ENCODE peak calls at places on chromosome 5, in four cellular contexts. One of them, this sample, is unnamed. For H3K4me1 and H3K36me3, the result is how much of the 10 kb centered on the place peaks cover.

GRCh38 chr5:81232449-81233079 is 558 bp upstream of the CKMT2 start:
- DNase-seq in heart left ventricle: peak
- DNase-seq in HepG2: peak
- DNase-seq in colonic mucosa: no peak
- DNase-seq in this sample: no peak

GRCh38 chr5:16933337-16933736 is 2.8 kb downstream of the MYO10 start:
- DNase-seq in heart left ventricle: no peak
- DNase-seq in HepG2: no peak
- DNase-seq in colonic mucosa: no peak
- DNase-seq in this sample: no peak

GRCh38 chr5:164747371-164747770 is 1242.0 kb downstream of the MAT2B start:
- DNase-seq in HepG2: no peak
- DNase-seq in colonic mucosa: no peak
- DNase-seq in heart left ventricle: no peak
- DNase-seq in this sample: no peak

GRCh38 chr5:172757394-172758010 is 13.5 kb downstream of the DUSP1 start:
- DNase-seq in colonic mucosa: no peak
- DNase-seq in HepG2: no peak
- DNase-seq in heart left ventricle: no peak
- DNase-seq in this sample: no peak

GRCh38 chr5:125424851-125425250 is 678.4 kb upstream of the ZNF608 start:
- DNase-seq in heart left ventricle: no peak
- DNase-seq in HepG2: no peak
- DNase-seq in colonic mucosa: no peak
- DNase-seq in this sample: no peak

GRCh38 chr5:35881758-35882157 is 25.1 kb downstream of the IL7R start:
- DNase-seq in colonic mucosa: no peak
- DNase-seq in heart left ventricle: no peak
- DNase-seq in HepG2: no peak
- DNase-seq in this sample: no peak

GRCh38 chr5:181170996-181171395 is 23.6 kb downstream of the OR2V2 start:
- DNase-seq in HepG2: no peak
- DNase-seq in colonic mucosa: no peak
- DNase-seq in heart left ventricle: no peak
- DNase-seq in this sample: no peak

GRCh38 chr5:98309785-98310566 is 463.5 kb upstream of the RGMB start:
- DNase-seq in colonic mucosa: no peak
- DNase-seq in HepG2: peak
- DNase-seq in heart left ventricle: no peak
- DNase-seq in this sample: no peak

DNA sequence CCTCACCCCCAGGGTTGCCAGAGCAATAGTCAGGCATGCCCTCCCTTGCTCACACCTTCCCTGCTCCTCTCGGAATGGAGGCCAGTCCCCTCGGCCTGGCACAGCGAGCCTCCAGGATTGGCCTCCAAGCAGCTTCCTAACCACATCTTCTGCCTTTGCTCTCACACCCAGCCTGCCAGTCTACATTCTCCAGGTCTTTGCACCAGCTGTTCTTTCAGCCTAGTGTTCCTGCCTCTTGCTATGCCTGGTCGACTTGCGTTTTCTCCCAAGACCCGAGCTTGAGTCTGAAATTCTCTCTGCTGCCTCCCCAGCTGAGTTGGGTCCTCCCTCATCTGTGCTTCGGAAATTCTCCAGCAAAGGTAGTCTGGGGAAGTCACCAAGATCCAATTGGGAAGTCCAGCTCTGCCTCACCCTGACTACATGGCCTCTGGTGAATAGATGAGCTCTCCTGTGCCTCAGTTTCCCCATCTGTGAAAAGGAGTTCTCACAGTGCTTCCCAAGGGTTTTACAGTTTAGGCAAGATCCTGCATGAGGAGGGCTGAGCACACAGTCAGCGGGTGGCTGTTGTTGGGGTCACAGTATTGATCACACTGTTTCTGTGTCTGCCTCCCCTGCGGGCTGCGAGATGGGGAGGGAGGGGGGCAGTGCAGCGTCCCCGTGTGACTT is 31.9 kb upstream of the PSD2 start:
- DNase-seq in colonic mucosa: no peak
- DNase-seq in HepG2: no peak
- DNase-seq in heart left ventricle: no peak
- DNase-seq in this sample: no peak
- H3K4me1 ChIP-seq in colonic mucosa: under half
- H3K4me1 ChIP-seq in HepG2: half or more
- H3K4me1 ChIP-seq in heart left ventricle: under half
- H3K4me1 ChIP-seq in this sample: under half

GRCh38 chr5:76641514-76642120 is 18.4 kb upstream of the F2RL2 start:
- DNase-seq in colonic mucosa: peak
- DNase-seq in HepG2: peak
- DNase-seq in heart left ventricle: no peak
- DNase-seq in this sample: peak
- H3K36me3 ChIP-seq in colonic mucosa: under half
- H3K36me3 ChIP-seq in HepG2: under half
- H3K36me3 ChIP-seq in heart left ventricle: under half
- H3K36me3 ChIP-seq in this sample: under half

DNA sequence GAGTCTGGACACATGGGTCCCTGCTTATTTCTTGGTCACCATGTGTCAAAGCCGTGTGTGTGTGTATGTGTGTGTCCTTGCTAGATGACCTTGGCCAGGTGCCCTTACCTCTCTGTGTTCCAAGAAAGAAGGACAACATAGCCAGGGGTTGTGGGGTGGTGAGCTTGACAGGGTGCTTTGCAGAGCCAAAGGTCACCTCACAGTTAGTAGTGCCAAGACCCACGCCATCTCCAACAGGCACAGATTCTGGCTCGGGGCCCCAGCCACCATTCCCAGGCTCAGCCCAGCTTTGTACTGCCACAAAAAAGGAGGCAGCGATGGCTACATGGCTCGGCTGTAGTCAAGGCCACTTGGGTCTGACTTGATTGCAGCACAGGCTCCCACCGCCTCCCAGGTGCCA is 39.5 kb downstream of the CXXC5 start:
- DNase-seq in HepG2: no peak
- DNase-seq in heart left ventricle: no peak
- DNase-seq in colonic mucosa: no peak
- DNase-seq in this sample: no peak
- H3K4me1 ChIP-seq in HepG2: half or more
- H3K4me1 ChIP-seq in heart left ventricle: under half
- H3K4me1 ChIP-seq in colonic mucosa: under half
- H3K4me1 ChIP-seq in this sample: under half

DNA sequence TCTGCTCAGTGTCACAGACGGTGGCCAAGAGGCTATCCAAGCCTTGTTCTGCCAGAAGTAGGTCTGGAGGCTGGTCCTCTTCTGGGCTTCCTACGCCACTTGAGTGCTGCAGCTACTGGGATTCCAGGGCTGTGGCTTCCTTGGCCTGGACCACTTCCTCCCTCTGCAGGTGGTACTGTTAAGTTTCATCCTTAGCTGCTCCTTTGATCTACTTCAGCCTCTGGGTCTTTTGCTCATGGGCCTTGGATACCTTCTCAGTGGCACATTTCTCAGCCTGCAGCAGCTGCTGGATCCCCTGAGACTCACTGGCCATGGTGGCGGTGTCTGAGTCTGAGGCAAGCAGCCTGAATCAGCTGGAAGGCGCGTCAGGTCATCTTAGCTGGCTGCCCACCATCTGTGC is 10.3 kb downstream of the CNOT8 start:
- DNase-seq in colonic mucosa: no peak
- DNase-seq in HepG2: no peak
- DNase-seq in heart left ventricle: no peak
- DNase-seq in this sample: no peak
- H3K36me3 ChIP-seq in colonic mucosa: under half
- H3K36me3 ChIP-seq in HepG2: half or more
- H3K36me3 ChIP-seq in heart left ventricle: under half
- H3K36me3 ChIP-seq in this sample: under half

GRCh38 chr5:91229031-91229623 is 154.0 kb downstream of the ARRDC3 start:
- DNase-seq in HepG2: no peak
- DNase-seq in heart left ventricle: no peak
- DNase-seq in colonic mucosa: no peak
- DNase-seq in this sample: no peak
- H3K4me1 ChIP-seq in HepG2: under half
- H3K4me1 ChIP-seq in heart left ventricle: under half
- H3K4me1 ChIP-seq in colonic mucosa: under half
- H3K4me1 ChIP-seq in this sample: under half

DNA sequence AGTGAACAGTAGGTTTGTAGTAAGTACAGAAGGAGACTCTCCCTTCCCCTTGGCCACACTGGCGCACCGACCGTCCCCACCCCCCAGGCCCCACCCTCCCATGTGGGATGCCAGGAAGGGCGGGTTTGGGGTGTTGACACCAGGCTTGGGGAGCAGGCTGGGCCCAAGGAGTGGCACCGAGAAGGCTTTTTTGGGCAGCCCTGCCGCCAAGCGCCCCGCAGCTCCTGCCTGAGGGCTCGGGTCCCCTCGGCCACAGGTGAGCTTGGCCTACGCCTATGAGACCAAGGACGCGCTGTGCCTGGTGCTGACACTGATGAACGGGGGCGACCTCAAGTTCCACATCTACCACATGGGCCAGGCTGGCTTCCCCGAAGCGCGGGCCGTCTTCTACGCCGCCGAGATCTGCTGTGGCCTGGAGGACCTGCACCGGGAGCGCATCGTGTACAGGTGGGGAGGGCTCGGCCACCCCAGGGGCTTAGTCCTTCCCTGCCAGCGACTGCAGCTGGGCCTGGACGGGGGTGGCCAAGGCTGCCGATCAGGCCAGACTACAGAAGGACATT is 7.3 kb downstream of the GRK6 start:
- DNase-seq in colonic mucosa: no peak
- DNase-seq in HepG2: no peak
- DNase-seq in heart left ventricle: no peak
- DNase-seq in this sample: no peak
- H3K36me3 ChIP-seq in colonic mucosa: under half
- H3K36me3 ChIP-seq in HepG2: under half
- H3K36me3 ChIP-seq in heart left ventricle: under half
- H3K36me3 ChIP-seq in this sample: under half

DNA sequence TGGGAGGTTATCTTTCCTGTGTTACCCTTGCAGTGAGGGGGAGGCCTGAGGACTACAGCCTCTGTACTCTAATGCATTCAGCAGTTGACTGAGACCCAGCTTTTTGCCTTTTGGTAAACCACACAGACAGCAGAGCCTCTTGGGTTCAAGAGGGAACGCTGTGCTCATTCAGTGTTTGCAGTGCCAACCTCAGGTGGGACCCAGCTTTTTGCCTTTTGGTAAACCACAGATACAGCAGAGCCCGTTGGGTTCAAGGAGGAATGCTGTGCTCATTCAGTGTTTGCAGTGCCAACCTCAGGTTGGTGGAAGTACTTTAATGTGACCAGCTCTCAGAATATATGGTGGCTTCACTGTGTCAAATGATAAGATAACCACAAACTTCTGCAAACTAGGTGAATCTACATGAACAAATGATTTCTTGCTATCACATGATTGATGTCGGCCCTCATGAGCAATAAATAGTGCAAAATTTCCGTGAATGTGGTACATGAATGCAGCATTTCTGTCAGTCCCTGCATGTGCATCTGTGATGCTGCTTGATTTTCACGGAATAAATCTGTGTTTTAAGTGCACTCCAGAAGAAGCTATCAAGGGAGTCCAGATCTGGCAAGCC is 1.7 kb downstream of the IQGAP2 start:
- DNase-seq in HepG2: no peak
- DNase-seq in colonic mucosa: no peak
- DNase-seq in heart left ventricle: no peak
- DNase-seq in this sample: no peak
- H3K4me1 ChIP-seq in HepG2: half or more
- H3K4me1 ChIP-seq in colonic mucosa: under half
- H3K4me1 ChIP-seq in heart left ventricle: under half
- H3K4me1 ChIP-seq in this sample: under half

This sample was measured in small intestine.